ENCODE peak calls at places on chromosomes 7 and 10, in four cellular contexts. U, N, J and Q are unnamed samples.
A peak's percentile ranks its signal among the peaks of the same experiment; 100 is the strongest.

GRCh38 chr10:99612167-99612831 is 7.9 kb downstream of the SLC25A28 start:
- DNase-seq in N (peak; percentile 63), J (peak; percentile 5), U (peak; percentile 48), Q (peak; percentile 63)

GRCh38 chr7:96949766-96950165 is 55.6 kb upstream of the DLX6 start:
- DNase-seq in N (peak; percentile 67), U (no peak), J (no peak), Q (no peak)

GRCh38 chr10:1299041-1299726 is 243.0 kb downstream of the WDR37 start:
- DNase-seq in J (no peak), N (no peak), U (no peak), Q (no peak)

GRCh38 chr7:41685684-41686083 is 17.2 kb downstream of the INHBA start:
- DNase-seq in N (no peak), J (no peak), U (no peak), Q (no peak)

GRCh38 chr7:52712938-52713337 is 322.5 kb upstream of the POM121L12 start:
- DNase-seq in N (no peak), U (no peak), J (no peak), Q (no peak)

GRCh38 chr10:107733328-107733727 is 568.8 kb upstream of the SORCS1 start:
- DNase-seq in J (no peak), U (no peak), N (no peak), Q (no peak)

GRCh38 chr10:51630618-51631005 is 68.8 kb downstream of the CSTF2T start:
- DNase-seq in U (no peak), N (no peak), J (no peak), Q (no peak)

GRCh38 chr7:126727930-126728331 is 524.8 kb downstream of the GRM8 start:
- DNase-seq in J (no peak), U (no peak), N (no peak), Q (no peak)

GRCh38 chr10:132546567-132547420 is 9.2 kb downstream of the INPP5A start:
- DNase-seq in J (no peak), U (no peak), N (no peak), Q (peak; percentile 66)

GRCh38 chr7:17369686-17370426 is 71.4 kb downstream of the AHR start:
- DNase-seq in N (peak; percentile 7), J (no peak), U (peak; percentile 16), Q (peak; percentile 66)

GRCh38 chr7:136018104-136018503 is 40.9 kb upstream of the MTPN start:
- DNase-seq in N (no peak), J (no peak), U (no peak), Q (no peak)

GRCh38 chr10:91596821-91597396 is 36.0 kb downstream of the PPP1R3C start:
- DNase-seq in U (no peak), N (no peak), J (no peak), Q (no peak)

GRCh38 chr10:123301077-123301875 is 147.1 kb downstream of the BUB3 start:
- DNase-seq in U (peak; percentile 13), N (no peak), J (no peak), Q (no peak)

GRCh38 chr10:34710391-34710751 is 104.7 kb downstream of the PARD3 start:
- DNase-seq in U (no peak), N (no peak), J (no peak), Q (no peak)

GRCh38 chr7:21354284-21354683 is 73.6 kb upstream of the SP4 start:
- DNase-seq in U (no peak), J (no peak), N (no peak), Q (no peak)

GRCh38 chr7:129438839-129439640 is 4.8 kb downstream of the STRIP2 start:
- DNase-seq in U (no peak), N (peak; percentile 6), J (no peak), Q (peak; percentile 33)

GRCh38 chr7:135320277-135320676 is 86.6 kb downstream of the STRA8 start:
- DNase-seq in N (no peak), U (peak; percentile 81), J (no peak), Q (peak; percentile 52)

GRCh38 chr7:95794917-95795515 is 22.7 kb downstream of the DYNC1I1 start:
- DNase-seq in J (no peak), U (no peak), N (peak; percentile 24), Q (peak; percentile 47)

GRCh38 chr10:133127291-133128125 is 32.5 kb upstream of the KNDC1 start:
- DNase-seq in N (no peak), U (no peak), J (no peak), Q (no peak)

GRCh38 chr10:42960491-42961155 is 116.2 kb upstream of the RET start:
- DNase-seq in J (no peak), U (peak; percentile 19), N (no peak), Q (no peak)

DNA sequence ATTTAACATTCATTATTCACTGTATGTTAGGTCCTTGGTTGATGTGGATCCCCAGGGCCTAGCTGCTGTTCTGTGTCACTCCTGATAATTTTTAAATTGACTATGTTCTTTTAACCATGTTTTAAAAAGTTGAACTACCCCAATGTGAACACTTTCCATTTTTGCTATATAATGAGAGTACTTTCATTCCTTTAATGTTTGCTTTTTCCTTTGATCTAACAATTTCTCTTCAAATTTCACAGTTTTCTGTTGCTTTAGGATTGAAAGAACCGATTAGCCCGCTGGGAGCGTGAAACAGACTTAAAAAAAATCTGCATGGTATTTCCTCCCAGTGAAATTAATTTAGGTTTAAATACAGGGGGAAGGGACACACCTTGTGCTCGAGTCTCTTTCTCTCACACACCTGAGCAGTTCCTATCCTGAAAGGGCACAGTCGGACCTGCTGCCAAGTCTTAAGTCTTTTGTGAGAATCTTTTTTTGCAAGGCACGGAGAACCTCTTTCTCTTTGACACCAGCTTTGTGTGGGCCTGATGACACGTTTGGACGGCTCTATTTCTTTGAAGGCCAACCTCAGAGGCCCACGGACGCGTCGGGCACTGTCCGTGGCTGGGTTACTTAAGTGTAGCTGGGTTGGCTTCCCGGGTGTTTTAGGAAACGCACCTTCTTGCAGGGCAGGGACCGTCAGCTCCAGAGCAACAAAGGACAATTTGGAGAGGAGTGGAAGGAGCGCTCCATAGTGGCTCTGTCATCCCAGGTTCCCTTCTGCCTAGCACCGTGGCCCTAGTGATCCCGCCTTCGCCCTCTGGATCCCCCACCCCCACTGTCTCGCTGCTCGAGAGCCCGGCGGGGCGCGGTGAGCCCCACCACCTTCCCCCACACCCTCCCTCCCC is 1.0 kb upstream of the CHN2 start:
- DNase-seq in U (no peak), N (no peak), J (no peak), Q (peak; percentile 18)
- H3K4me3 ChIP-seq in U (peak overlapping the region; percentile 82), N (peak overlapping the region; percentile 92), J (no peak overlapping the region), Q (peak overlapping the region; percentile 59)

GRCh38 chr10:103834436-103835095 is 20.8 kb downstream of the SH3PXD2A start:
- DNase-seq in N (no peak), J (no peak), U (no peak), Q (no peak)
- H3K27ac ChIP-seq in N (peak overlapping the region; percentile 81), J (no peak overlapping the region), U (peak overlapping the region; percentile 51), Q (no peak overlapping the region)

DNA sequence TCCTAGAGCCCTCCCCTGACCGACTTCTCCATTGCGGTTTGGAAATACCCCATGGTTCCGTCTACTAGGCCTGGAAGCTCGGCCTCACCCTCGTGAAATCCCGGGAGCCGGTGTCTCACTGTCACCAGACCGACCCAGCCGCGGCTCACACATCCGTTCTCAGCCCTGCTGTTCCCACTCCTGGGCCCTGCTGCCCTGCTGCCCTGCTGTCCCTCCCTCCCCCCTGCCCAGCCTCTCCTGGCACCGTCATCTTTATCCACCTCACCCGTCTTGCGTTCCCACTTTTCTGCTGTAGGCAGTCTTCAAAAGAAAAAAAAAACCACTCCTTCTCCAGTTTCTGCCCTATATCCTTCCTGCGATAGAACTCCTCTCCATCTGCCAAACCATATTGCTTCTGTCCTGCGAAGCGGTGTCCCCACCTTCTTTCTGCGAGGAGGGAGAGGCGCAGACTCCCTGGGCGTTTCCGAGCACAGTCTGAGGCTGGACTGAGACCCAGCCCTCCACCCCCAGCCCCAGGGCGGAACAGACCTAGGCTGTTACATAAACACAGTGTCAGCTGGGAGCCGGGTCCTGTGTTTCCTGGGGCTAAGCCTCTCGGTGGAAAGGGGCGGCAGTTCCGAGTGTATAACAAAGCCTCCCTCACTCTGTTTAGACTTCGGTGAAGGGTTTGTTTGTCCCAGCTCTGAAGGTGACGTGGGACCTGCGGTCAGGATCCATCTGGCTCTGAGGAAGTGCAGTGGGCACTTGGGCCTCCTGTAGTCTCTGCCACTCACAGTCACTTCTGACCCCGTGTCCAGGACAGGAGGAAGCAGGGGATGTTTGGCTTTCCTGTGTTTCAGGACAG is 2.8 kb downstream of the AGAP3 start:
- DNase-seq in J (no peak), U (peak; percentile 72), N (peak; percentile 73), Q (peak; percentile 20)
- H3K4me3 ChIP-seq in J (no peak overlapping the region), U (peak overlapping the region; percentile 78), N (peak overlapping the region; percentile 93), Q (no peak overlapping the region)

GRCh38 chr10:66183028-66183427 is 742.8 kb upstream of the LRRTM3 start:
- DNase-seq in N (no peak), J (no peak), U (no peak), Q (no peak)
- H3K27ac ChIP-seq in N (no peak overlapping the region), J (no peak overlapping the region), U (no peak overlapping the region), Q (no peak overlapping the region)

DNA sequence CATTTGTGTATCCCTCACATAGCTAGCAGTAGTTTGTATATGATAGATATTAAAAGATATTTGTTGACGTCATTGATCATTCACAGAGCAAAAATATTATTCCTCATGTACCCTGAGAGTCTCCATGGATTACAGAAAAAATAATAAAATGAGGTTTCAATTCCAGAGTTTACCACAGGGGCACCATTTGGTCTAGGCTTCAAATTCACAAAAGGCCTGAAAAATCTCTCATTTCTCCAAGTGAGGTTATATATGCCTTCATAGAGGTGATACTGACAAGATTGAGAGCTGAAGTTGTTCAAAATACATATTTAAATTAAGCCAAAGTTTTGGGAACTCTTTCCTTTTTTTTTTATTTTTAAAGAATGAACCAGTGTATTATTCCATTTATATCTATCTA is 52.7 kb downstream of the TMEM26 start:
- DNase-seq in U (no peak), J (no peak), N (no peak), Q (no peak)
- H3K4me3 ChIP-seq in U (no peak overlapping the region), J (no peak overlapping the region), N (no peak overlapping the region), Q (no peak overlapping the region)